ENCODE peak calls at places on chromosome 16, in nine cellular contexts. R is IMR-90, J is sigmoid colon, K is tibial nerve, P is psoas muscle, W is ovary, B is Peyer's patch, I is GM23338, U is MM.1S. S is an unnamed sample.

GRCh38 chr16:2816751-2817495 is at the start of gene PRSS21:
- DNase-seq in R (no peak), J (peak; percentile 63), K (no peak), P (no peak), W (no peak), B (no peak), I (peak; percentile 68), U (no peak), S (no peak)

GRCh38 chr16:81207076-81207475 is 31.4 kb upstream of the BCO1 start:
- DNase-seq in R (no peak), J (no peak), K (no peak), P (no peak), W (no peak), B (no peak), I (no peak), U (no peak), S (no peak)

GRCh38 chr16:81137012-81137335 is 40.8 kb upstream of the GCSH start:
- DNase-seq in R (peak; percentile 24), J (no peak), K (peak; percentile 19), P (no peak), W (no peak), B (no peak), I (no peak), U (no peak), S (no peak)

GRCh38 chr16:29811896-29812665 is at the start of gene PRRT2:
- DNase-seq in R (peak; percentile 43), J (peak; percentile 89), K (peak; percentile 35), P (peak; percentile 68), W (peak; percentile 89), B (peak; percentile 72), I (peak; percentile 71), U (peak; percentile 18), S (peak; percentile 79)

GRCh38 chr16:1188781-1189189 is 35.9 kb downstream of the CACNA1H start:
- DNase-seq in R (peak; percentile 30), J (peak; percentile 82), K (peak; percentile 26), P (peak; percentile 42), W (peak; percentile 75), B (peak; percentile 58), I (peak; percentile 78), U (peak; percentile 51), S (peak; percentile 59)

GRCh38 chr16:19874816-19875546 is 9.7 kb downstream of the GPRC5B start:
- DNase-seq in R (no peak), J (no peak), K (no peak), P (no peak), W (no peak), B (no peak), I (no peak), U (no peak), S (no peak)

GRCh38 chr16:53952215-53953208 is 248.6 kb downstream of the FTO start:
- DNase-seq in R (peak; percentile 52), J (no peak), K (no peak), P (no peak), W (no peak), B (no peak), I (no peak), U (peak; percentile 71), S (peak; percentile 14)

GRCh38 chr16:53968896-53969295 is 264.9 kb downstream of the FTO start:
- DNase-seq in R (peak; percentile 37), J (no peak), K (no peak), P (no peak), W (no peak), B (no peak), I (no peak), U (no peak), S (no peak)

GRCh38 chr16:14289692-14290340 is 218.7 kb downstream of the MRTFB start:
- DNase-seq in R (peak; percentile 24), J (no peak), K (no peak), P (no peak), W (no peak), B (no peak), I (peak; percentile 86), U (peak; percentile 46), S (peak; percentile 54)

GRCh38 chr16:56252835-56253234 is 61.5 kb downstream of the GNAO1 start:
- DNase-seq in R (peak; percentile 9), J (peak; percentile 82), K (no peak), P (peak; percentile 34), W (no peak), B (no peak), I (no peak), U (no peak), S (no peak)

GRCh38 chr16:20399185-20399584 is 5.4 kb downstream of the PDILT start:
- DNase-seq in R (no peak), J (no peak), K (no peak), P (no peak), W (no peak), B (no peak), I (no peak), U (no peak), S (no peak)

GRCh38 chr16:15897834-15898254 is 9.4 kb upstream of the CEP20 start:
- DNase-seq in R (peak; percentile 79), J (no peak), K (no peak), P (no peak), W (no peak), B (no peak), I (no peak), U (peak; percentile 80), S (no peak)

GRCh38 chr16:4847774-4848587 is 700 bp downstream of the UBN1 start:
- DNase-seq in R (peak; percentile 64), J (peak; percentile 81), K (no peak), P (peak; percentile 70), W (peak; percentile 65), B (peak; percentile 67), I (peak; percentile 55), U (peak; percentile 45), S (peak; percentile 70)

GRCh38 chr16:55709801-55710200 is 54.0 kb downstream of the SLC6A2 start:
- DNase-seq in R (no peak), J (no peak), K (no peak), P (no peak), W (no peak), B (no peak), I (no peak), U (no peak), S (no peak)

GRCh38 chr16:8655184-8655717 is 19.2 kb upstream of the ABAT start:
- DNase-seq in R (peak; percentile 35), J (no peak), K (no peak), P (no peak), W (no peak), B (peak; percentile 74), I (peak; percentile 84), U (peak; percentile 66), S (peak; percentile 61)

GRCh38 chr16:75096730-75097129 is 19.9 kb downstream of the LDHD start:
- DNase-seq in R (no peak), J (no peak), K (no peak), P (no peak), W (no peak), B (no peak), I (peak; percentile 94), U (no peak), S (no peak)

GRCh38 chr16:11052080-11052808 is 107.9 kb downstream of the CLEC16A start:
- DNase-seq in R (no peak), J (peak; percentile 38), K (no peak), P (no peak), W (no peak), B (peak; percentile 64), I (no peak), U (no peak), S (no peak)

GRCh38 chr16:67179421-67180080 is 4.2 kb downstream of the MATCAP1 start:
- DNase-seq in R (no peak), J (no peak), K (no peak), P (no peak), W (no peak), B (no peak), I (no peak), U (peak; percentile 7), S (peak; percentile 66)
- TF ChIP-seq CTCF in R (peak; percentile 13), J (no peak), K (no peak), P (no peak), W (no peak), B (no peak), I (peak; percentile 62), U (peak; percentile 10), S (peak; percentile 56)

GRCh38 chr16:63787014-63787413 is 1334.8 kb downstream of the CDH11 start:
- DNase-seq in R (no peak), J (no peak), K (no peak), P (no peak), W (no peak), B (no peak), I (peak; percentile 7), U (no peak), S (no peak)

DNA sequence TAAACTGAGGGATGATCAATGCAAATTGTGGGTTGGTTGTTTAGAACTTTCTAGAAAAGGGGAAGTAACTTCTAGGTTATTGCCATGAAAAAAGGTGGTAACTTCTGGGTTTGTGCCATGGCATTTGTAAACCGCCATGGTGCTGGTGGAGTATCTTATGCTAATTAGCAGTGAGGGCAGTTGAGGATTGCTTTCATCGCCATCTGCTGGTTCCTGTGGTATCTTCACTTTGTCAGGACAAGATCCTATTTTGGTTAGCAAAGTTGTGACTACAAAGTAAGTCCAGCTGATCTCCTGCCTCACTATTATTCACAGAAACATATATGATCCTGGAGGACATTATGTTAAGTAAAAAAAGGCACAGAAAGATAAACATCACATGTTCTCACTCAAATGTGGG is 1332.3 kb downstream of the CDH11 start:
- DNase-seq in R (no peak), J (no peak), K (no peak), P (no peak), W (no peak), B (peak; percentile 50), I (peak; percentile 36), U (peak; percentile 55), S (peak; percentile 26)
- H3K27ac ChIP-seq in R (no peak overlapping the region), J (no peak overlapping the region), K (no peak overlapping the region), P (no peak overlapping the region), W (no peak overlapping the region), B (no peak overlapping the region), I (no peak overlapping the region), U (no peak overlapping the region), S (no peak overlapping the region)

GRCh38 chr16:24834459-24835335 is 11.1 kb upstream of the SLC5A11 start:
- DNase-seq in R (peak; percentile 49), J (peak; percentile 36), K (no peak), P (no peak), W (no peak), B (peak; percentile 79), I (peak; percentile 73), U (peak; percentile 8), S (peak; percentile 54)
- TF ChIP-seq CTCF in R (peak; percentile 72), J (no peak), K (peak; percentile 10), P (no peak), W (no peak), B (no peak), I (peak; percentile 85), U (peak; percentile 25), S (peak; percentile 66)

DNA sequence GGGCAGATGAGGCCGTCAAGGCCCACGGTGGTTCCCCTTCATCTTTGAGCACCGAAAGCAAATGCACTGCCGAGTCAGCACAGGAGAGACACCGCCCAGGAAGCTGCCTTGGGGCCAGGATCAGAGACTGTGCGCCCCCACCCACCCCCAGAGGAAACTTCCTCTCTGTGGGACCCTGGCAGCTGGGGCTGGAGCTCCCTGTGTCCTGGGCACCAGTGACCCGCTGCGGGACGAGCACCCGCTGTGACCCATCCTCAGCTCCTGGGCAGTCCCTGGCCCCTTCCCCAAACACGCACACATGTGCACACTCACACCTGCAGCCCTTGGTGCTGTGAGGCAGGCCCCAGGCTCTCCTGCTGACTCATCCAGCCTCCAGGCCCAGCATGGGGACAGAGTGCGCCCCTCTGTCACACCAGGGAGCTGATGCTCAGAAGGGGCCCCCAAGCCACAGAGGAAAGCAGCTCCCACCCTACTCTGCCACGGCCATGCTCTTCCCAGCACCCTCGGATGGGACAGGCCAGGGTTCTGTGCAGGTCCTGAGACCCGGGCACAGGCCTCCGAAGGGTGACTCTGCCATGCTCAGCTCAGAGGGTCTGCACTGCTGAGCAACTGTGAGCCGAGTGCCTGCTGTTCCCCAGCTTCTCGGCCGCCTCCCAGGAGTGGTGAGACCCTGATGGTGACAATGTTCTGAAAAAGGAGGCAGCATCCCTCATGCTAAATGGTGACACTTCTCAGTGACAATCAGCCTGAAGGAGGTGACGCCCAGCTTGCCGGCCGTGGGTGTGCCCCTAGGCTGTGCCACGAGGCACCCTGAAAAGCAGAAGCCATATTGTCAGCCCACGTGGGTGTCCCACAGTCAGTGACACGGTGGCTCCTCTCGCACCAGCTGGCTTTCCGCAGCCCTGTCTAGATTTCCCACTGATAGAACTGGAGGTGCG is 3.6 kb downstream of the PIEZO1 start:
- DNase-seq in R (no peak), J (no peak), K (no peak), P (no peak), W (no peak), B (peak; percentile 89), I (no peak), U (peak; percentile 67), S (no peak)
- H3K27ac ChIP-seq in R (peak overlapping the region; percentile 32), J (peak overlapping the region; percentile 100), K (peak overlapping the region; percentile 96), P (no peak overlapping the region), W (no peak overlapping the region), B (peak overlapping the region; percentile 90), I (no peak overlapping the region), U (peak overlapping the region; percentile 88), S (peak overlapping the region; percentile 65)